ENCODE peak calls at places on chromosomes 11 and 22, in ten cellular contexts. B is activated CD4-positive, alpha-beta T cell treated with anti-CD3 and anti-CD28 coated beads, Interleukin-2, amount 50 U/mL, for 24 hours; S is cerebellum; O is PC-9; Y is lower lobe of right lung; W is activated CD8-positive, alpha-beta T cell treated with anti-CD3 and anti-CD28 coated beads for 36 hours; J is brain microvascular endothelial cell; P is KG1; H is GM12891; R is stimulated activated CD8-positive, alpha-beta memory T cell treated with anti-CD3 and anti-CD28 coated beads, Interleukin-4, amount 100 ng/mL, for 24 hours. G is an unnamed sample.

GRCh38 chr11:35223429-35223828 is 84.5 kb downstream of the CD44 start:
- DNase-seq in B (no peak), S (no peak), O (no peak), Y (no peak), W (no peak), J (peak; percentile 77), P (no peak), H (no peak), R (no peak), G (no peak)

GRCh38 chr11:64096835-64097234 is 61.1 kb downstream of the FLRT1 start:
- DNase-seq in B (no peak), S (no peak), O (no peak), Y (peak; percentile 75), W (no peak), J (no peak), P (no peak), H (no peak), R (no peak), G (no peak)

GRCh38 chr11:6258571-6258998 is 1.1 kb upstream of the CCKBR start:
- DNase-seq in B (no peak), S (peak; percentile 51), O (no peak), Y (no peak), W (peak; percentile 23), J (no peak), P (no peak), H (no peak), R (no peak), G (peak; percentile 29)

GRCh38 chr22:23278883-23279675 is 98.8 kb downstream of the BCR start:
- DNase-seq in B (no peak), S (no peak), O (peak; percentile 69), Y (peak; percentile 81), W (peak; percentile 38), J (no peak), P (no peak), H (no peak), R (no peak), G (no peak)

GRCh38 chr22:39317084-39317755 is 2.2 kb downstream of the RPL3 start:
- DNase-seq in B (no peak), S (no peak), O (peak; percentile 48), Y (peak; percentile 28), W (peak; percentile 67), J (no peak), P (no peak), H (no peak), R (no peak), G (no peak)

GRCh38 chr11:111460752-111461305 is 51.4 kb downstream of the BTG4 start:
- DNase-seq in B (no peak), S (no peak), O (no peak), Y (no peak), W (peak; percentile 14), J (no peak), P (no peak), H (no peak), R (no peak), G (no peak)

GRCh38 chr22:38056969-38057841 is at the start of gene PICK1:
- DNase-seq in B (peak; percentile 73), S (peak; percentile 97), O (peak; percentile 87), Y (peak; percentile 91), W (peak; percentile 91), J (peak; percentile 85), P (peak; percentile 26), H (peak; percentile 94), R (peak; percentile 70), G (peak; percentile 71)

GRCh38 chr11:13962562-13963168 is at the start of gene SPON1:
- DNase-seq in B (peak; percentile 15), S (peak; percentile 72), O (no peak), Y (peak; percentile 48), W (peak; percentile 63), J (no peak), P (no peak), H (peak; percentile 30), R (no peak), G (peak; percentile 75)

GRCh38 chr11:2377511-2378443 is 667 bp downstream of the CD81 start:
- DNase-seq in B (no peak), S (peak; percentile 68), O (no peak), Y (peak; percentile 83), W (peak; percentile 73), J (no peak), P (peak; percentile 26), H (peak; percentile 78), R (no peak), G (peak; percentile 56)

GRCh38 chr11:78319453-78319955 is 98.1 kb downstream of the GAB2 start:
- DNase-seq in B (no peak), S (no peak), O (no peak), Y (no peak), W (no peak), J (peak; percentile 18), P (no peak), H (no peak), R (no peak), G (no peak)

GRCh38 chr11:69140635-69141034 is 15.1 kb upstream of the SMIM38 start:
- DNase-seq in B (no peak), S (no peak), O (peak; percentile 69), Y (no peak), W (no peak), J (no peak), P (no peak), H (no peak), R (no peak), G (no peak)

G was measured in neuronal stem cell.